ENCODE peak calls at places on chromosomes 1 and 21, in nine cellular contexts. U is SW480; F is iris pigment epithelial cell; S is GM03348; V is naive thymus-derived CD4-positive, alpha-beta T cell; L is fibroblast of lung; M is ovary; G is pancreas; K is fibroblast of the conjunctiva. E is an unnamed sample.

GRCh38 chr21:41632748-41633475 is 125.0 kb upstream of the TMPRSS2 start:
- DNase-seq in U (no peak), K (no peak), F (no peak), L (no peak), G (peak), M (no peak), S (no peak), V (no peak), E (no peak)

GRCh38 chr1:239761509-239761908 is 330.2 kb upstream of the FMN2 start:
- DNase-seq in G (no peak), S (no peak), V (no peak), F (no peak), U (no peak), M (no peak), L (no peak), K (no peak), E (no peak)

GRCh38 chr1:34590211-34590623 is 164.6 kb upstream of the GJB5 start:
- DNase-seq in M (no peak), G (no peak), L (no peak), V (no peak), F (peak), K (no peak), S (no peak), U (peak), E (no peak)

GRCh38 chr1:10065344-10065685 is 32.6 kb downstream of the UBE4B start:
- DNase-seq in S (no peak), K (no peak), U (no peak), L (no peak), F (peak), M (no peak), G (no peak), V (no peak), E (no peak)

GRCh38 chr1:153880962-153881361 is 41.8 kb downstream of the GATAD2B start:
- DNase-seq in L (peak), G (peak), S (peak), U (no peak), V (peak), F (peak), M (peak), K (peak), E (peak)

GRCh38 chr21:41715649-41716321 is 51.1 kb downstream of the RIPK4 start:
- DNase-seq in G (peak), S (no peak), V (no peak), M (no peak), L (no peak), U (peak), K (no peak), F (no peak), E (peak)

GRCh38 chr1:235639586-235640205 is 9.9 kb downstream of the GNG4 start:
- DNase-seq in L (no peak), K (no peak), S (no peak), M (no peak), U (no peak), F (no peak), V (no peak), G (no peak), E (no peak)

GRCh38 chr1:172322219-172323061 is 98.0 kb upstream of the C1orf105 start:
- DNase-seq in K (peak), G (peak), S (peak), M (no peak), U (no peak), F (peak), L (peak), V (no peak), E (no peak)

GRCh38 chr1:209747580-209748262 is 8.1 kb upstream of the TRAF3IP3 start:
- DNase-seq in S (peak), M (peak), U (peak), L (peak), K (peak), V (peak), G (peak), F (peak), E (peak)

GRCh38 chr1:221723918-221724263 is 18.0 kb downstream of the DUSP10 start:
- DNase-seq in L (no peak), F (peak), V (no peak), U (no peak), G (no peak), S (no peak), M (no peak), K (no peak), E (no peak)

GRCh38 chr1:62238507-62238906 is 43.9 kb downstream of the L1TD1 start:
- DNase-seq in U (no peak), M (no peak), F (no peak), V (no peak), K (no peak), S (no peak), L (no peak), G (no peak), E (no peak)

GRCh38 chr21:42220138-42220701 is 1.3 kb downstream of the ABCG1 start:
- DNase-seq in U (peak), S (peak), K (peak), V (peak), G (peak), M (peak), L (peak), F (peak), E (peak)

GRCh38 chr1:237340892-237341291 is 298.9 kb downstream of the RYR2 start:
- DNase-seq in U (no peak), K (no peak), G (no peak), L (no peak), V (no peak), S (no peak), F (no peak), M (no peak), E (no peak)

GRCh38 chr1:54883349-54884102 is 3.5 kb downstream of the DHCR24 start:
- DNase-seq in S (peak), U (no peak), L (peak), K (peak), M (no peak), F (peak), V (no peak), G (no peak), E (no peak)

GRCh38 chr1:169873582-169874200 is 20.0 kb downstream of the SCYL3 start:
- DNase-seq in F (no peak), L (peak), K (no peak), S (no peak), M (no peak), U (no peak), V (no peak), G (no peak), E (no peak)

GRCh38 chr1:169238506-169238905 is 129.1 kb downstream of the NME7 start:
- DNase-seq in V (no peak), K (peak), G (no peak), S (peak), U (no peak), F (peak), L (no peak), M (no peak), E (no peak)

GRCh38 chr1:18653922-18654321 is 23.3 kb downstream of the PAX7 start:
- DNase-seq in K (no peak), S (no peak), U (no peak), G (no peak), F (no peak), V (no peak), M (no peak), L (no peak), E (no peak)

GRCh38 chr1:100736766-100737165 is 17.2 kb downstream of the VCAM1 start:
- DNase-seq in U (no peak), G (no peak), M (no peak), F (peak), L (peak), K (peak), S (no peak), V (no peak), E (no peak)

GRCh38 chr1:12168451-12169160 is 1.8 kb downstream of the TNFRSF1B start:
- DNase-seq in K (no peak), F (no peak), G (no peak), L (no peak), S (no peak), V (no peak), M (no peak), U (no peak), E (no peak)

GRCh38 chr1:226446058-226446457 is 38.2 kb upstream of the PARP1 start:
- DNase-seq in V (no peak), M (no peak), U (no peak), K (no peak), F (no peak), S (no peak), G (no peak), L (no peak), E (no peak)

GRCh38 chr1:60573121-60573520 is 499.6 kb upstream of the C1orf87 start:
- DNase-seq in G (no peak), L (peak), V (no peak), S (no peak), F (peak), M (no peak), U (no peak), K (peak), E (no peak)

E was measured in mucosa of descending colon.